ENCODE peak calls at places on chromosomes 1 and 21, in eight cellular contexts. V, H, S, L, J, Y, B and T are unnamed samples.

GRCh38 chr1:168893359-168893791 is 164.4 kb upstream of the DPT start:
- DNase-seq in L (peak), S (no peak), V (peak), J (no peak), Y (no peak), B (peak), H (no peak), T (no peak)

GRCh38 chr1:159247266-159247665 is 42.6 kb downstream of the ACKR1 start:
- DNase-seq in S (no peak), L (peak), Y (no peak), B (peak), V (no peak), J (no peak), H (no peak), T (no peak)

GRCh38 chr1:210323957-210324356 is 4.7 kb upstream of the HHAT start:
- DNase-seq in V (no peak), Y (no peak), L (no peak), H (no peak), S (no peak), B (no peak), J (no peak), T (no peak)

GRCh38 chr1:77143529-77144121 is 75.6 kb downstream of the PIGK start:
- DNase-seq in J (no peak), S (no peak), L (peak), B (no peak), Y (no peak), V (no peak), H (no peak), T (no peak)

GRCh38 chr1:144101397-144102050 is 129.7 kb upstream of the FAM72C start:
- DNase-seq in J (peak), L (peak), V (peak), S (no peak), B (peak), H (no peak), Y (no peak), T (no peak)

GRCh38 chr1:10941891-10942541 is 70.4 kb upstream of the TARDBP start:
- DNase-seq in Y (no peak), H (peak), S (peak), V (peak), J (peak), L (peak), B (peak), T (peak)

GRCh38 chr1:224203243-224204016 is 20.4 kb downstream of the DEGS1 start:
- DNase-seq in S (peak), V (peak), L (peak), B (peak), J (peak), H (no peak), Y (peak), T (no peak)

GRCh38 chr1:155176544-155177071 is 3.0 kb downstream of the TRIM46 start:
- DNase-seq in Y (peak), B (peak), S (no peak), H (peak), V (peak), L (peak), J (peak), T (peak)

GRCh38 chr21:42662430-42663199 is 9.2 kb downstream of the PDE9A start:
- DNase-seq in H (no peak), V (no peak), B (no peak), L (no peak), Y (no peak), J (no peak), S (no peak), T (no peak)

GRCh38 chr1:41547336-41547735 is 62.9 kb upstream of the EDN2 start:
- DNase-seq in S (no peak), J (no peak), Y (no peak), H (no peak), V (no peak), B (no peak), L (no peak), T (no peak)

GRCh38 chr1:23657659-23658275 is 33.8 kb upstream of the RPL11 start:
- DNase-seq in Y (no peak), L (peak), J (peak), H (peak), V (no peak), B (peak), S (no peak), T (peak)

GRCh38 chr1:204384636-204385354 is 25.1 kb upstream of the PLEKHA6 start:
- DNase-seq in L (peak), B (peak), V (peak), J (no peak), S (peak), H (no peak), Y (peak), T (no peak)

GRCh38 chr1:53043271-53043670 is 18.7 kb upstream of the PODN start:
- DNase-seq in V (no peak), S (peak), L (peak), J (no peak), Y (no peak), B (no peak), H (no peak), T (no peak)

GRCh38 chr1:224274970-224275626 is 54.9 kb downstream of the NVL start:
- DNase-seq in H (no peak), V (no peak), J (no peak), Y (no peak), S (no peak), L (no peak), B (no peak), T (no peak)

GRCh38 chr1:27026621-27027574 is 14.2 kb upstream of the TENT5B start:
- DNase-seq in B (peak), L (peak), J (peak), S (peak), H (peak), Y (no peak), V (no peak), T (no peak)

GRCh38 chr1:9825101-9826074 is 1.6 kb upstream of the CLSTN1 start:
- DNase-seq in H (peak), V (peak), B (peak), S (no peak), Y (no peak), L (peak), J (no peak), T (no peak)

GRCh38 chr1:180353930-180354329 is 123.9 kb downstream of the LHX4 start:
- DNase-seq in V (no peak), S (no peak), B (no peak), H (no peak), Y (no peak), J (no peak), L (no peak), T (peak)

GRCh38 chr1:23745515-23745914 is 2.2 kb downstream of the ELOA start:
- DNase-seq in S (no peak), Y (no peak), L (peak), B (peak), H (peak), V (no peak), J (no peak), T (no peak)

GRCh38 chr1:37474697-37475379 is 458 bp downstream of the ZC3H12A start:
- DNase-seq in S (no peak), B (peak), L (peak), Y (no peak), J (peak), H (peak), V (no peak), T (peak)